ENCODE peak calls at places on chromosomes 3 and 15, in five cellular contexts. B is stimulated activated CD4-positive, alpha-beta T cell treated with anti-CD3 and anti-CD28 coated beads, Interleukin-15, amount 100 ng/mL, for 1 hour; D is NAMALWA; K is tibial nerve; Z is A172. L is an unnamed sample.
A peak's percentile ranks its signal among the peaks of the same experiment; 100 is the strongest.

GRCh38 chr3:179321585-179322322 is 1.1 kb upstream of the ZNF639 start:
- DNase-seq in K (peak; percentile 64), D (peak; percentile 70), Z (peak; percentile 76), B (no peak), L (no peak)

GRCh38 chr15:100090411-100090810 is 251.4 kb downstream of the ADAMTS17 start:
- DNase-seq in B (no peak), K (no peak), Z (no peak), D (no peak), L (no peak)

GRCh38 chr15:80856809-80857377 is 77.7 kb downstream of the CEMIP start:
- DNase-seq in D (no peak), Z (peak; percentile 48), B (no peak), K (peak; percentile 12), L (no peak)

GRCh38 chr3:134666466-134666865 is 15.6 kb upstream of the KY start:
- DNase-seq in Z (peak; percentile 58), K (no peak), B (no peak), D (no peak), L (no peak)

GRCh38 chr15:78716651-78717050 is 75.6 kb upstream of the CHRNB4 start:
- DNase-seq in D (no peak), B (no peak), K (no peak), Z (no peak), L (no peak)

GRCh38 chr3:69768436-69768835 is 29.2 kb downstream of the MITF start:
- DNase-seq in B (no peak), D (no peak), K (no peak), Z (no peak), L (no peak)

GRCh38 chr3:196207833-196208607 is 3.2 kb downstream of the ZDHHC19 start:
- DNase-seq in B (no peak), K (no peak), Z (no peak), D (peak; percentile 81), L (no peak)

GRCh38 chr3:185737020-185737419 is 87.8 kb downstream of the IGF2BP2 start:
- DNase-seq in Z (peak; percentile 59), B (no peak), K (no peak), D (no peak), L (no peak)

GRCh38 chr15:57761562-57761961 is 55.0 kb downstream of the POLR2M start:
- DNase-seq in K (no peak), Z (no peak), D (no peak), B (no peak), L (no peak)

GRCh38 chr3:108493862-108494261 is 16.5 kb downstream of the MYH15 start:
- DNase-seq in B (no peak), D (no peak), K (no peak), Z (peak; percentile 27), L (no peak)

GRCh38 chr3:149576071-149576564 is 81.7 kb downstream of the WWTR1 start:
- DNase-seq in D (no peak), K (no peak), B (no peak), Z (peak; percentile 99), L (peak; percentile 97)

GRCh38 chr3:194572944-194573491 is 60.2 kb downstream of the TMEM44 start:
- DNase-seq in Z (peak; percentile 64), D (no peak), B (no peak), K (no peak), L (no peak)

GRCh38 chr3:157301027-157301663 is 135.5 kb upstream of the PTX3 start:
- DNase-seq in B (no peak), D (no peak), Z (no peak), K (no peak), L (no peak)

GRCh38 chr15:58684036-58684700 is 65.3 kb downstream of the ADAM10 start:
- DNase-seq in Z (no peak), B (no peak), D (no peak), K (no peak), L (no peak)

GRCh38 chr15:29550834-29551465 is 271.3 kb downstream of the TJP1 start:
- DNase-seq in K (no peak), B (no peak), D (no peak), Z (no peak), L (no peak)

GRCh38 chr3:63613561-63613960 is 38.9 kb upstream of the SNTN start:
- DNase-seq in Z (no peak), K (no peak), D (no peak), B (no peak), L (no peak)

GRCh38 chr3:122977645-122978466 is 49.7 kb downstream of the SEMA5B start:
- DNase-seq in Z (peak; percentile 87), D (no peak), K (no peak), B (no peak), L (no peak)

GRCh38 chr15:92614301-92614700 is 41.3 kb downstream of the FAM174B start:
- DNase-seq in D (no peak), K (no peak), Z (no peak), B (no peak), L (no peak)

GRCh38 chr3:171458056-171458856 is 1.9 kb downstream of the TNIK start:
- DNase-seq in D (no peak), B (peak; percentile 30), K (no peak), Z (no peak), L (no peak)

GRCh38 chr3:163315786-163316185 is 1762.5 kb downstream of the SI start:
- DNase-seq in Z (peak; percentile 5), K (no peak), B (no peak), D (no peak), L (no peak)

GRCh38 chr3:127483902-127484591 is 106.5 kb downstream of the TPRA1 start:
- DNase-seq in D (no peak), Z (no peak), B (no peak), K (no peak), L (no peak)

GRCh38 chr3:52326976-52327375 is 10.9 kb downstream of the DNAH1 start:
- DNase-seq in K (no peak), B (no peak), D (no peak), Z (no peak), L (no peak)

GRCh38 chr3:13199006-13199776 is 126.0 kb upstream of the IQSEC1 start:
- DNase-seq in Z (no peak), K (no peak), D (no peak), B (no peak), L (no peak)

GRCh38 chr3:45277636-45278035 is 51.5 kb upstream of the TMEM158 start:
- DNase-seq in K (no peak), B (no peak), D (no peak), Z (no peak), L (no peak)

GRCh38 chr15:59199775-59200465 is 6.7 kb upstream of the LDHAL6B start:
- DNase-seq in B (no peak), K (no peak), Z (peak; percentile 92), D (no peak), L (peak; percentile 51)

GRCh38 chr3:161405836-161406235 is 34.5 kb upstream of the SPTSSB start:
- DNase-seq in D (no peak), Z (no peak), K (no peak), B (no peak), L (no peak)

GRCh38 chr3:65836047-65836446 is 202.7 kb downstream of the MAGI1 start:
- DNase-seq in D (no peak), K (no peak), B (no peak), Z (peak; percentile 25), L (no peak)

GRCh38 chr3:61832375-61833229 is 271.2 kb downstream of the PTPRG start:
- DNase-seq in Z (no peak), D (no peak), B (no peak), K (no peak), L (no peak)

GRCh38 chr3:58617338-58617761 is 40.2 kb upstream of the FAM107A start:
- DNase-seq in D (no peak), K (peak; percentile 82), Z (no peak), B (no peak), L (no peak)

GRCh38 chr3:176939022-176939817 is 258.1 kb downstream of the TBL1XR1 start:
- DNase-seq in D (peak; percentile 80), K (peak; percentile 47), B (no peak), Z (peak; percentile 82), L (peak; percentile 61)

GRCh38 chr3:129058441-129059194 is 2.0 kb upstream of the GP9 start:
- DNase-seq in B (no peak), D (peak; percentile 43), K (no peak), Z (no peak), L (no peak)

GRCh38 chr3:48555949-48556795 is 431 bp downstream of the PFKFB4 start:
- DNase-seq in B (peak; percentile 8), Z (no peak), K (no peak), D (no peak), L (no peak)

GRCh38 chr15:97998307-97999071 is 38.0 kb downstream of the ARRDC4 start:
- DNase-seq in K (no peak), B (no peak), D (no peak), Z (peak; percentile 72), L (no peak)

GRCh38 chr3:70264122-70264780 is 48.2 kb downstream of the MDFIC2 start:
- DNase-seq in D (no peak), B (no peak), Z (peak; percentile 51), K (no peak), L (no peak)

GRCh38 chr15:69303337-69304175 is 4.8 kb downstream of the PAQR5 start:
- DNase-seq in B (no peak), K (no peak), Z (no peak), D (peak; percentile 12), L (no peak)

GRCh38 chr15:33111051-33111451 is 83.5 kb downstream of the FMN1 start:
- DNase-seq in K (no peak), B (no peak), Z (no peak), D (no peak), L (no peak)

GRCh38 chr15:59866642-59867041 is 137.5 kb upstream of the FOXB1 start:
- DNase-seq in Z (no peak), B (no peak), D (no peak), K (no peak), L (no peak)

GRCh38 chr3:14519406-14519805 is 20.7 kb downstream of the GRIP2 start:
- DNase-seq in K (no peak), Z (no peak), B (no peak), D (no peak), L (no peak)

GRCh38 chr3:64651791-64652241 is 36.0 kb downstream of the ADAMTS9 start:
- DNase-seq in D (no peak), K (no peak), Z (no peak), B (no peak), L (no peak)

GRCh38 chr3:179069762-179070390 is 1.7 kb downstream of the ZMAT3 start:
- DNase-seq in D (no peak), Z (no peak), B (no peak), K (no peak), L (no peak)